ENCODE peak calls at places on chromosome 3, in nine cellular contexts. One of them, this sample, is unnamed.

GRCh38 chr3:82229397-82229796 is 468.0 kb upstream of the GBE1 start:
- DNase-seq in fibroblast of lung: no peak
- DNase-seq in PC-3: no peak
- DNase-seq in GM23248: no peak
- DNase-seq in tibial nerve: no peak
- DNase-seq in cardiac muscle cell: no peak
- DNase-seq in CD8-positive, alpha-beta memory T cell: no peak
- DNase-seq in iPS DF 6.9: no peak
- DNase-seq in breast epithelium: no peak
- DNase-seq in this sample: no peak

GRCh38 chr3:175919133-175919532 is 1060.0 kb downstream of the NAALADL2 start:
- DNase-seq in fibroblast of lung: no peak
- DNase-seq in PC-3: no peak
- DNase-seq in GM23248: no peak
- DNase-seq in tibial nerve: no peak
- DNase-seq in cardiac muscle cell: no peak
- DNase-seq in CD8-positive, alpha-beta memory T cell: no peak
- DNase-seq in iPS DF 6.9: no peak
- DNase-seq in breast epithelium: no peak
- DNase-seq in this sample: no peak

GRCh38 chr3:45664558-45664957 is 24.6 kb upstream of the SACM1L start:
- DNase-seq in fibroblast of lung: no peak
- DNase-seq in PC-3: no peak
- DNase-seq in GM23248: no peak
- DNase-seq in tibial nerve: no peak
- DNase-seq in cardiac muscle cell: no peak
- DNase-seq in CD8-positive, alpha-beta memory T cell: peak; percentile 84
- DNase-seq in iPS DF 6.9: no peak
- DNase-seq in breast epithelium: no peak
- DNase-seq in this sample: no peak

GRCh38 chr3:38332202-38332601 is 14.4 kb upstream of the XYLB start:
- DNase-seq in fibroblast of lung: no peak
- DNase-seq in PC-3: no peak
- DNase-seq in GM23248: no peak
- DNase-seq in tibial nerve: no peak
- DNase-seq in cardiac muscle cell: no peak
- DNase-seq in CD8-positive, alpha-beta memory T cell: no peak
- DNase-seq in iPS DF 6.9: no peak
- DNase-seq in breast epithelium: no peak
- DNase-seq in this sample: no peak

GRCh38 chr3:95401693-95402092 is 1338.8 kb downstream of the NSUN3 start:
- DNase-seq in fibroblast of lung: no peak
- DNase-seq in PC-3: no peak
- DNase-seq in GM23248: no peak
- DNase-seq in tibial nerve: no peak
- DNase-seq in cardiac muscle cell: no peak
- DNase-seq in CD8-positive, alpha-beta memory T cell: no peak
- DNase-seq in iPS DF 6.9: no peak
- DNase-seq in breast epithelium: no peak
- DNase-seq in this sample: no peak

GRCh38 chr3:109900774-109901173 is 563.4 kb upstream of the DPPA4 start:
- DNase-seq in fibroblast of lung: no peak
- DNase-seq in PC-3: peak; percentile 38
- DNase-seq in GM23248: no peak
- DNase-seq in tibial nerve: no peak
- DNase-seq in cardiac muscle cell: no peak
- DNase-seq in CD8-positive, alpha-beta memory T cell: no peak
- DNase-seq in iPS DF 6.9: no peak
- DNase-seq in breast epithelium: no peak
- DNase-seq in this sample: no peak

GRCh38 chr3:125591116-125591755 is 4.1 kb downstream of the OSBPL11 start:
- DNase-seq in fibroblast of lung: no peak
- DNase-seq in PC-3: no peak
- DNase-seq in GM23248: peak; percentile 44
- DNase-seq in tibial nerve: no peak
- DNase-seq in cardiac muscle cell: no peak
- DNase-seq in CD8-positive, alpha-beta memory T cell: no peak
- DNase-seq in iPS DF 6.9: no peak
- DNase-seq in breast epithelium: no peak
- DNase-seq in this sample: no peak

GRCh38 chr3:110743202-110743601 is 328.4 kb upstream of the NECTIN3 start:
- DNase-seq in fibroblast of lung: no peak
- DNase-seq in PC-3: no peak
- DNase-seq in GM23248: no peak
- DNase-seq in tibial nerve: no peak
- DNase-seq in cardiac muscle cell: no peak
- DNase-seq in CD8-positive, alpha-beta memory T cell: no peak
- DNase-seq in iPS DF 6.9: no peak
- DNase-seq in breast epithelium: no peak
- DNase-seq in this sample: no peak

GRCh38 chr3:179279294-179279693 is 28.4 kb upstream of the KCNMB3 start:
- DNase-seq in fibroblast of lung: no peak
- DNase-seq in PC-3: no peak
- DNase-seq in GM23248: no peak
- DNase-seq in tibial nerve: no peak
- DNase-seq in cardiac muscle cell: no peak
- DNase-seq in CD8-positive, alpha-beta memory T cell: no peak
- DNase-seq in iPS DF 6.9: no peak
- DNase-seq in breast epithelium: no peak
- DNase-seq in this sample: no peak

GRCh38 chr3:117246771-117247555 is 537.4 kb downstream of the TUSC7 start:
- DNase-seq in fibroblast of lung: no peak
- DNase-seq in PC-3: peak; percentile 5
- DNase-seq in GM23248: peak; percentile 18
- DNase-seq in tibial nerve: no peak
- DNase-seq in cardiac muscle cell: no peak
- DNase-seq in CD8-positive, alpha-beta memory T cell: no peak
- DNase-seq in iPS DF 6.9: no peak
- DNase-seq in breast epithelium: no peak
- DNase-seq in this sample: no peak

GRCh38 chr3:159854500-159855124 is 134.0 kb upstream of the IL12A start:
- DNase-seq in fibroblast of lung: peak; percentile 99
- DNase-seq in PC-3: peak; percentile 91
- DNase-seq in GM23248: peak; percentile 95
- DNase-seq in tibial nerve: no peak
- DNase-seq in cardiac muscle cell: peak; percentile 39
- DNase-seq in CD8-positive, alpha-beta memory T cell: no peak
- DNase-seq in iPS DF 6.9: no peak
- DNase-seq in breast epithelium: no peak
- DNase-seq in this sample: peak; percentile 66
- H3K4me1 ChIP-seq in fibroblast of lung: peaks cover 37% of the 10 kb centered on the region
- H3K4me1 ChIP-seq in PC-3: peaks cover 36% of the 10 kb centered on the region
- H3K4me1 ChIP-seq in GM23248: peaks cover 41% of the 10 kb centered on the region
- H3K4me1 ChIP-seq in tibial nerve: no peaks in the 10 kb centered on the region
- H3K4me1 ChIP-seq in cardiac muscle cell: peaks cover 73% of the 10 kb centered on the region
- H3K4me1 ChIP-seq in CD8-positive, alpha-beta memory T cell: no peaks in the 10 kb centered on the region
- H3K4me1 ChIP-seq in iPS DF 6.9: peaks cover 2% of the 10 kb centered on the region
- H3K4me1 ChIP-seq in breast epithelium: no peaks in the 10 kb centered on the region
- H3K4me1 ChIP-seq in this sample: peaks cover 79% of the 10 kb centered on the region

DNA sequence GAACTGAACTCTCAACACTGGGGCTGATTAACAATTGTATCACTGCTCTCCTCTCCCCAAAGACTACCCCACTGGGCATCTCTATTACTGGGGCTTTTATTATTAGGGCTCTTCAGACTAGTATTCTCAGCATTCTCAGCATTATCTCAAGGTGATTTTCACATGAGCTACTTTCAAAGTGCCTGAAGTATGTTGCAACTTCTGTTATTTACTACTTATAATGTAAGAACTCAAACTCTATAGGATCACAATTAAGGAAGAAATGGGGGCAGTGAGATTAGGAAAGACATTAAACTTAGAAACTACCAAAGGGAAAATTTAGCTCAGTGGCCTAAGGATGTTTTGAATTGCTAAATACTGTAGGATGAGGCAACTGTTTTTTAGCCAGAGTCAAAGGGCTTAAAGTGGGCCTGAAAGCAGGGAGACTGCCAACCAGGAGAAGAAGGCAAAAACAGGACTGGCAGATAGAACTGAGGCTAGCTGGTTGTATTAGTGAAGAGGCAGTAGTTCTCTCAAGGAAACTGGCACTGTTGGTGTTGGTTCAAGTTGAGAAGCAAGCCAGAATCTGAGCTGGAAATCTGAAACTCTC is 55.5 kb upstream of the MBNL1 start:
- DNase-seq in fibroblast of lung: no peak
- DNase-seq in PC-3: no peak
- DNase-seq in GM23248: peak; percentile 23
- DNase-seq in tibial nerve: no peak
- DNase-seq in cardiac muscle cell: no peak
- DNase-seq in CD8-positive, alpha-beta memory T cell: no peak
- DNase-seq in iPS DF 6.9: no peak
- DNase-seq in breast epithelium: no peak
- DNase-seq in this sample: no peak
- H3K27ac ChIP-seq in fibroblast of lung: no peak overlapping the region
- H3K27ac ChIP-seq in PC-3: no peak overlapping the region
- H3K27ac ChIP-seq in GM23248: no peak overlapping the region
- H3K27ac ChIP-seq in tibial nerve: no peak overlapping the region
- H3K27ac ChIP-seq in cardiac muscle cell: no peak overlapping the region
- H3K27ac ChIP-seq in CD8-positive, alpha-beta memory T cell: no peak overlapping the region
- H3K27ac ChIP-seq in iPS DF 6.9: no peak overlapping the region
- H3K27ac ChIP-seq in breast epithelium: peak overlapping the region; percentile 32
- H3K27ac ChIP-seq in this sample: peak overlapping the region; percentile 7

GRCh38 chr3:123025642-123026521 is 1.7 kb downstream of the SEMA5B start:
- DNase-seq in fibroblast of lung: no peak
- DNase-seq in PC-3: no peak
- DNase-seq in GM23248: no peak
- DNase-seq in tibial nerve: no peak
- DNase-seq in cardiac muscle cell: peak; percentile 52
- DNase-seq in CD8-positive, alpha-beta memory T cell: no peak
- DNase-seq in iPS DF 6.9: no peak
- DNase-seq in breast epithelium: no peak
- DNase-seq in this sample: no peak

GRCh38 chr3:123026551-123027291 is 842 bp downstream of the SEMA5B start:
- DNase-seq in fibroblast of lung: no peak
- DNase-seq in PC-3: no peak
- DNase-seq in GM23248: peak; percentile 44
- DNase-seq in tibial nerve: no peak
- DNase-seq in cardiac muscle cell: peak; percentile 52
- DNase-seq in CD8-positive, alpha-beta memory T cell: no peak
- DNase-seq in iPS DF 6.9: no peak
- DNase-seq in breast epithelium: no peak
- DNase-seq in this sample: no peak

GRCh38 chr3:123028233-123028828 is 768 bp upstream of the SEMA5B start:
- DNase-seq in fibroblast of lung: peak; percentile 58
- DNase-seq in PC-3: peak; percentile 80
- DNase-seq in GM23248: peak; percentile 84
- DNase-seq in tibial nerve: peak; percentile 41
- DNase-seq in cardiac muscle cell: peak; percentile 66
- DNase-seq in CD8-positive, alpha-beta memory T cell: no peak
- DNase-seq in iPS DF 6.9: no peak
- DNase-seq in breast epithelium: no peak
- DNase-seq in this sample: no peak

GRCh38 chr3:123031051-123031450 is 3.5 kb upstream of the SEMA5B start:
- DNase-seq in fibroblast of lung: no peak
- DNase-seq in PC-3: no peak
- DNase-seq in GM23248: no peak
- DNase-seq in tibial nerve: no peak
- DNase-seq in cardiac muscle cell: no peak
- DNase-seq in CD8-positive, alpha-beta memory T cell: no peak
- DNase-seq in iPS DF 6.9: no peak
- DNase-seq in breast epithelium: no peak
- DNase-seq in this sample: no peak

DNA sequence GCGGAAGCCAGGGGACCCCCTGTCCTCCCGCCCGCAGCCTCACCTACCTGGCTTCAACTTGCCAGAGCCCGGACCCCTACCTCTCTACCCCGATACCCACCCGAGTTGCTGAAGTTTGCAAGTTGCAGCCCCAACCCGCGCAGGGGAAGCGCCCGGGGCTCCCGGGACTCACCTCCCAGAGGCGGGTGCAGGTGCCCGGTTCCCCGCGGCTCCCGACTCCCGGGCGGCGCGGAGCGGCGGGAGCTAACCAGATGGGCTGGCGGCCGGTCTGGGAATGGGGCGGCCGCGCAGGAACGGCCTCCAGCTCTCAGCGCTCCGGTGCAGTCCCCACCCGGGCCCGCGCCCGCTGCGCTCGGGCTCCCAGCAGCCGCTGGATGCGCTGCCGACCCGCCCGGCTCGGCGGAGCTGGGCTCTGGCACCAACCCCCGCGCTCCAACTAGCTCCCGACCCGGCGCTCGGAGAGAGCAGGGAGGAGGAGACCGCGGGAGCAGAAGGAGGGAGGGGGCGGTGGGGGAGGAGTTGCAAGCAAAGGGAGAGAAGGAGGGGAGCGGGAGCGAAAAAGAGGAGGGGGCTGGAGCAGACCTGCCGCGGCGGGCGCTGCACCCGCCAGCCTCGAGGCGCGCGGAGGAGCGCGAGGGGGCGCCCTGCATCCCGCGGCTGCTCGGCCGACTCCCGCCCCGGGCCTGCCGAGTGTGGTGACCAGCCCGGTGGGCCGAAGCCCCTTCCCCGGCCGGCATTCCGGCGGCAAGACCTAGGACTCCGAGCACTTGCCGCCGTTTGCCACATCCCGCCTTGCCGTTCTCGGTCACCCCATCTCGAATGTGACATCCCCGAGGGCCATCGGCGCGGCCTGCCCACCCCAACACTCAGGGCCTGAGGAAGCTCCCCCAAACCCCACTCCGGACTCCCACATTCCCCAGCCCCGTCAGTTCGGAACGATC is at the start of gene SEMA5B:
- DNase-seq in fibroblast of lung: peak; percentile 20
- DNase-seq in PC-3: peak; percentile 21
- DNase-seq in GM23248: peak; percentile 59
- DNase-seq in tibial nerve: no peak
- DNase-seq in cardiac muscle cell: peak; percentile 78
- DNase-seq in CD8-positive, alpha-beta memory T cell: no peak
- DNase-seq in iPS DF 6.9: no peak
- DNase-seq in breast epithelium: no peak
- DNase-seq in this sample: no peak
- H3K4me3 ChIP-seq in fibroblast of lung: peak within 1 kb of the TSS; percentile 26
- H3K4me3 ChIP-seq in PC-3: peak within 1 kb of the TSS; percentile 75
- H3K4me3 ChIP-seq in GM23248: peak within 1 kb of the TSS; percentile 65
- H3K4me3 ChIP-seq in tibial nerve: peak within 1 kb of the TSS; percentile 40
- H3K4me3 ChIP-seq in cardiac muscle cell: peak within 1 kb of the TSS; percentile 44
- H3K4me3 ChIP-seq in CD8-positive, alpha-beta memory T cell: peak within 1 kb of the TSS; percentile 47
- H3K4me3 ChIP-seq in iPS DF 6.9: peak within 1 kb of the TSS; percentile 88
- H3K4me3 ChIP-seq in breast epithelium: peak within 1 kb of the TSS; percentile 76
- H3K4me3 ChIP-seq in this sample: peak within 1 kb of the TSS; percentile 65

GRCh38 chr3:27544372-27544865 is 60.2 kb upstream of the SLC4A7 start:
- DNase-seq in fibroblast of lung: peak; percentile 72
- DNase-seq in PC-3: peak; percentile 92
- DNase-seq in GM23248: peak; percentile 83
- DNase-seq in tibial nerve: no peak
- DNase-seq in cardiac muscle cell: no peak
- DNase-seq in CD8-positive, alpha-beta memory T cell: no peak
- DNase-seq in iPS DF 6.9: no peak
- DNase-seq in breast epithelium: no peak
- DNase-seq in this sample: no peak

GRCh38 chr3:27542469-27542868 is 58.3 kb upstream of the SLC4A7 start:
- DNase-seq in fibroblast of lung: no peak
- DNase-seq in PC-3: no peak
- DNase-seq in GM23248: no peak
- DNase-seq in tibial nerve: no peak
- DNase-seq in cardiac muscle cell: no peak
- DNase-seq in CD8-positive, alpha-beta memory T cell: no peak
- DNase-seq in iPS DF 6.9: no peak
- DNase-seq in breast epithelium: no peak
- DNase-seq in this sample: no peak

DNA sequence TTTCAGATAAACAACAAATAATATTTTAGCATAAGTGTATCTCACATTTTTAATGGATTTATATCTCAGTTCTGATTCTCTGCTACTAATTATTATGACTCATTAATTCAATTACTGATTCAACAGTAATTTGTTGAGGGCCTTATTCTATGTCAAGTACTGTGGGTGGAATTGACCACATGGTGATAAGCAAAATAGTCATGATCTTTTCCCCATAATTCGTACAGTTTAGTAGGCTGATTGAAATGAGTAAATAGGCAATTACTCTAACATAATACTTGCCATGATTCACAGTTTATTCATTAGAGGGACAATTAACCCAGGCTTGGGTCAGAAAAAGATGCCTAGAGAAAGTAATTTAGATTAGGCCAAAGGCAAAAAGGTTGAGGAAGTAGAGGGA is 60.9 kb upstream of the SLC4A7 start:
- DNase-seq in fibroblast of lung: peak; percentile 64
- DNase-seq in PC-3: peak; percentile 18
- DNase-seq in GM23248: peak; percentile 57
- DNase-seq in tibial nerve: no peak
- DNase-seq in cardiac muscle cell: no peak
- DNase-seq in CD8-positive, alpha-beta memory T cell: no peak
- DNase-seq in iPS DF 6.9: no peak
- DNase-seq in breast epithelium: no peak
- DNase-seq in this sample: no peak
- H3K4me1 ChIP-seq in fibroblast of lung: peaks cover 8% of the 10 kb centered on the region
- H3K4me1 ChIP-seq in PC-3: peaks cover 25% of the 10 kb centered on the region
- H3K4me1 ChIP-seq in GM23248: peaks cover 41% of the 10 kb centered on the region
- H3K4me1 ChIP-seq in tibial nerve: no peaks in the 10 kb centered on the region
- H3K4me1 ChIP-seq in cardiac muscle cell: no peaks in the 10 kb centered on the region
- H3K4me1 ChIP-seq in CD8-positive, alpha-beta memory T cell: no peaks in the 10 kb centered on the region
- H3K4me1 ChIP-seq in iPS DF 6.9: no peaks in the 10 kb centered on the region
- H3K4me1 ChIP-seq in breast epithelium: no peaks in the 10 kb centered on the region
- H3K4me1 ChIP-seq in this sample: no peaks in the 10 kb centered on the region